ENCODE peak calls at places on chromosomes 6 and 20, in eight cellular contexts. V is NCI-H1436 treated with DMSO at 0.1 percent for 48 hours; R is endodermal cell; C is activated CD8-positive, alpha-beta memory T cell treated with anti-CD3 and anti-CD28 coated beads, Interleukin-2, amount 10 ng/mL, durations not matched to agents 7 days and 5 days; A is fibroblast of the conjunctiva; O is NCI-H1694 treated with DMSO at 0.1 percent for 48 hours; H is stomach; D is MCF 10A. E is an unnamed sample.

GRCh38 chr6:168596316-168596715 is 155.3 kb downstream of the SMOC2 start:
- DNase-seq in H (no peak), V (no peak), D (no peak), R (no peak), C (no peak), O (no peak), A (no peak), E (no peak)

GRCh38 chr20:43938932-43939761 is 24.5 kb downstream of the TOX2 start:
- DNase-seq in V (no peak), O (no peak), D (peak), H (no peak), C (no peak), R (no peak), A (peak), E (peak)

GRCh38 chr6:166572370-166573261 is 13.9 kb downstream of the RAMACL start:
- DNase-seq in H (no peak), C (no peak), V (no peak), A (no peak), R (peak), O (no peak), D (peak), E (no peak)

GRCh38 chr6:139982652-139983051 is 608.2 kb upstream of the CITED2 start:
- DNase-seq in R (peak), D (peak), H (no peak), C (no peak), A (peak), O (no peak), V (no peak), E (no peak)

GRCh38 chr6:16982827-16983226 is 119.0 kb upstream of the STMND1 start:
- DNase-seq in H (no peak), V (no peak), A (peak), O (no peak), D (no peak), R (no peak), C (no peak), E (peak)

GRCh38 chr6:143335865-143336264 is 114.6 kb downstream of the ADAT2 start:
- DNase-seq in O (no peak), H (no peak), A (no peak), V (no peak), R (no peak), C (no peak), D (peak), E (peak)

GRCh38 chr20:7470912-7471311 is 469.3 kb downstream of the HAO1 start:
- DNase-seq in O (no peak), V (no peak), H (no peak), A (no peak), D (no peak), C (no peak), R (peak), E (no peak)

GRCh38 chr6:145139451-145139850 is 595.9 kb downstream of the EPM2A start:
- DNase-seq in A (no peak), C (no peak), R (no peak), O (no peak), D (peak), H (no peak), V (peak), E (no peak)

GRCh38 chr6:66496659-66497058 is 789.6 kb upstream of the EYS start:
- DNase-seq in C (no peak), D (peak), A (peak), V (peak), H (no peak), O (no peak), R (no peak), E (peak)

GRCh38 chr20:63128956-63129355 is 87.0 kb downstream of the YTHDF1 start:
- DNase-seq in A (no peak), H (no peak), O (no peak), V (no peak), R (peak), C (no peak), D (no peak), E (no peak)

GRCh38 chr6:38262041-38262440 is 377.7 kb downstream of the BTBD9 start:
- DNase-seq in C (no peak), D (peak), O (no peak), R (peak), A (peak), V (no peak), H (no peak), E (peak)

GRCh38 chr6:41757931-41758640 is 10.9 kb upstream of the PGC start:
- DNase-seq in V (no peak), H (no peak), D (no peak), O (no peak), C (no peak), R (no peak), A (no peak), E (no peak)

GRCh38 chr20:667351-668034 is 8.1 kb downstream of the SCRT2 start:
- DNase-seq in C (peak), H (peak), D (peak), V (no peak), A (no peak), R (peak), O (peak), E (no peak)

GRCh38 chr6:26536571-26537159 is 1.5 kb upstream of the HMGN4 start:
- DNase-seq in H (no peak), R (peak), A (no peak), D (peak), O (peak), V (no peak), C (peak), E (peak)

GRCh38 chr6:67558985-67559384 is 1076.1 kb upstream of the ADGRB3 start:
- DNase-seq in R (no peak), V (no peak), H (no peak), O (no peak), C (no peak), A (no peak), D (no peak), E (no peak)